ENCODE peak calls at places on chromosomes 4 and X, in ten cellular contexts. V is KBM-7; C is activated CD4-positive, alpha-beta memory T cell treated with anti-CD3 and anti-CD28 coated beads, Interleukin-2, amount 10 ng/mL, durations not matched to agents 7 days and 5 days; X is GM06990; I is A172; R is T-helper 2 cell; O is CD4-positive, alpha-beta memory T cell; N is aorta; W is activated CD4-positive, alpha-beta T cell treated with anti-CD3 and anti-CD28 coated beads, Interleukin-2, amount 50 U/mL, for 48 hours; P is NCI-H1092. B is an unnamed sample.
A peak's percentile ranks its signal among the peaks of the same experiment; 100 is the strongest.

GRCh38 chr4:113958766-113959540 is 20.5 kb downstream of the ARSJ start:
- DNase-seq in W (no peak), R (no peak), N (no peak), P (peak; percentile 16), O (no peak), I (peak; percentile 95), X (no peak), C (no peak), V (no peak), B (no peak)

GRCh38 chr4:164789047-164789446 is 35.1 kb downstream of the SMIM31 start:
- DNase-seq in V (no peak), P (no peak), C (no peak), N (no peak), W (no peak), O (no peak), X (no peak), R (no peak), I (no peak), B (no peak)

GRCh38 chr4:186557061-186557460 is 1.7 kb upstream of the MTNR1A start:
- DNase-seq in V (no peak), I (peak; percentile 6), R (no peak), N (no peak), C (no peak), X (no peak), W (no peak), O (no peak), P (peak; percentile 10), B (no peak)

GRCh38 chrX:111095974-111096870 is at the start of gene PAK3:
- DNase-seq in N (peak; percentile 69), I (peak; percentile 11), O (peak; percentile 54), P (peak; percentile 69), C (peak; percentile 25), X (no peak), V (peak; percentile 19), R (peak; percentile 47), W (peak; percentile 20), B (peak; percentile 20)

GRCh38 chrX:52346462-52347165 is 22.2 kb upstream of the XAGE2 start:
- DNase-seq in V (no peak), O (no peak), W (peak; percentile 23), X (no peak), I (peak; percentile 57), C (peak; percentile 17), N (no peak), P (no peak), R (no peak), B (no peak)

GRCh38 chr4:14018191-14018853 is 390.8 kb upstream of the BOD1L1 start:
- DNase-seq in R (no peak), V (no peak), W (no peak), N (no peak), O (no peak), P (no peak), C (no peak), I (no peak), X (no peak), B (peak; percentile 6)

GRCh38 chr4:90145331-90145730 is 18.1 kb downstream of the CCSER1 start:
- DNase-seq in R (no peak), V (no peak), O (no peak), N (no peak), C (no peak), W (no peak), P (no peak), X (no peak), I (no peak), B (no peak)

GRCh38 chr4:40840255-40840984 is 90.7 kb downstream of the NSUN7 start:
- DNase-seq in O (no peak), R (no peak), I (no peak), C (no peak), P (no peak), N (no peak), V (no peak), W (no peak), X (peak; percentile 30), B (no peak)

B was measured in HuH-7.